ENCODE peak calls at places on chromosomes 12 and 14, in five cellular contexts. A is WERI-Rb-1, L is colonic mucosa, R is upper lobe of right lung, T is coronary artery. N is an unnamed sample.

GRCh38 chr12:25269701-25270100 is 19.0 kb upstream of the KRAS start:
- DNase-seq in A (no peak), L (no peak), R (no peak), T (no peak), N (no peak)

GRCh38 chr14:92540472-92541048 is 27.0 kb downstream of the RIN3 start:
- DNase-seq in A (no peak), L (peak), R (peak), T (peak), N (peak)

GRCh38 chr12:2049604-2050540 is 2.9 kb upstream of the CACNA1C start:
- DNase-seq in A (no peak), L (no peak), R (no peak), T (no peak), N (no peak)

GRCh38 chr12:105947906-105948305 is 190.8 kb downstream of the NUAK1 start:
- DNase-seq in A (no peak), L (no peak), R (no peak), T (peak), N (no peak)

GRCh38 chr12:93127582-93128331 is 198.7 kb upstream of the EEA1 start:
- DNase-seq in A (no peak), L (no peak), R (peak), T (peak), N (peak)

GRCh38 chr12:47881826-47882427 is 22.9 kb downstream of the VDR start:
- DNase-seq in A (no peak), L (no peak), R (no peak), T (no peak), N (peak)

GRCh38 chr12:24172773-24173447 is 223.4 kb upstream of the SOX5 start:
- DNase-seq in A (no peak), L (no peak), R (no peak), T (no peak), N (no peak)

GRCh38 chr14:77498120-77498979 is at the start of gene ISM2:
- DNase-seq in A (peak), L (no peak), R (peak), T (no peak), N (peak)

GRCh38 chr14:101874001-101874400 is 90.4 kb upstream of the DYNC1H1 start:
- DNase-seq in A (no peak), L (no peak), R (no peak), T (no peak), N (no peak)
- TF ChIP-seq CTCF in A (no peak), L (no peak), R (no peak), T (no peak), N (no peak)

DNA sequence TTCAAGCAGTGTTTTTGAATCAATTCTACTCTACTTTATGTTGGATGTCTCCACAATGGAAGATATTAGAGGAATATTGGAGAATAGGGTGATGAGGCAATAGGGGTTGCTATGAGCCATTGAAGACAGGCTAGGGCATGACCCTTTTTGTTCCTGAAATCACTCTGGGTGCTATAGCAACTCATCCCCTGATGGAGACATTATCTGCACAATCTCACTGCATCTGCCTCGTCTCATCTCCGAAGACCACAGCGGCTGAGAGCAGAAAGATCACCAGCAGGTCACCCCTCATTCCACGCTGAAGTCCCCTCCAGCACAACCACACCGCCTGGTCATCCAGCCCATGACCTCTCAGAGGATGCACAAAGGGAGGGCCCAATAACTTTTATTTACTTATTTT is 150.4 kb upstream of the TMEM132C start:
- DNase-seq in A (no peak), L (no peak), R (no peak), T (no peak), N (no peak)
- H3K27ac ChIP-seq in A (no peak), L (no peak), R (no peak), T (no peak), N (no peak)

GRCh38 chr12:132695431-132695830 is 8.0 kb downstream of the PXMP2 start:
- DNase-seq in A (no peak), L (no peak), R (no peak), T (no peak), N (no peak)

GRCh38 chr12:132698336-132698735 is 10.9 kb downstream of the PXMP2 start:
- DNase-seq in A (no peak), L (no peak), R (no peak), T (no peak), N (no peak)

GRCh38 chr12:132703611-132704010 is 7.0 kb upstream of the PGAM5 start:
- DNase-seq in A (no peak), L (no peak), R (no peak), T (no peak), N (no peak)

GRCh38 chr12:132702640-132703039 is 8.0 kb upstream of the PGAM5 start:
- DNase-seq in A (no peak), L (no peak), R (no peak), T (no peak), N (no peak)

GRCh38 chr12:132700212-132700913 is 10.3 kb upstream of the PGAM5 start:
- DNase-seq in A (no peak), L (no peak), R (no peak), T (no peak), N (no peak)
- TF ChIP-seq CTCF in A (no peak), L (no peak), R (no peak), T (no peak), N (no peak)

GRCh38 chr12:51326762-51327439 is 2.9 kb upstream of the BIN2 start:
- DNase-seq in A (no peak), L (no peak), R (peak), T (no peak), N (no peak)
- H3K27ac ChIP-seq in A (no peak), L (peak), R (peak), T (no peak), N (peak)

DNA sequence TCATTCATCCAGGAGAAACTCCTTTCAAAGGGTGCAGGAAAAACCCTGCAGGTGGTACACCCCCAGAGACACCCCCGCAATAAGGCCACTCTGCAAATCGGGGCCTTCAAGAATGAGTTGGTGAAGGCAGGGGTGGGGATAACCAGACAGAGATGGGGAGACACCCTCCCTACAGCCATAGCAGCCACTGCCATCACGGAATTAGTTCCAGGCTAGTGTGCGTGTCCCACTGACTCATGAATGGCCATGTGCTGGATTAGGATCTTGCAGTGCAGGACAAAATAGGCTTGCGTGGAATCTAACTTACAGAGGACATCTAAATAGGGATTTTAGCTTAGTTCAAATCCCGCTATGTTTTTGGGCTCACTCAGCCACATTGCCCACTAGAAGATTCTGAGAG is 37.8 kb downstream of the SPRING1 start:
- DNase-seq in A (peak), L (no peak), R (no peak), T (no peak), N (no peak)
- TF ChIP-seq CTCF in A (no peak), L (no peak), R (no peak), T (no peak), N (no peak)

GRCh38 chr14:103871596-103872480 is 24.5 kb upstream of the PPP1R13B start:
- DNase-seq in A (no peak), L (peak), R (peak), T (no peak), N (peak)

GRCh38 chr14:103870144-103870876 is 22.9 kb upstream of the PPP1R13B start:
- DNase-seq in A (no peak), L (no peak), R (no peak), T (no peak), N (no peak)

GRCh38 chr14:103875010-103875409 is 27.6 kb upstream of the PPP1R13B start:
- DNase-seq in A (no peak), L (no peak), R (no peak), T (no peak), N (no peak)

GRCh38 chr14:103870891-103871595 is 23.7 kb upstream of the PPP1R13B start:
- DNase-seq in A (no peak), L (no peak), R (no peak), T (no peak), N (no peak)

DNA sequence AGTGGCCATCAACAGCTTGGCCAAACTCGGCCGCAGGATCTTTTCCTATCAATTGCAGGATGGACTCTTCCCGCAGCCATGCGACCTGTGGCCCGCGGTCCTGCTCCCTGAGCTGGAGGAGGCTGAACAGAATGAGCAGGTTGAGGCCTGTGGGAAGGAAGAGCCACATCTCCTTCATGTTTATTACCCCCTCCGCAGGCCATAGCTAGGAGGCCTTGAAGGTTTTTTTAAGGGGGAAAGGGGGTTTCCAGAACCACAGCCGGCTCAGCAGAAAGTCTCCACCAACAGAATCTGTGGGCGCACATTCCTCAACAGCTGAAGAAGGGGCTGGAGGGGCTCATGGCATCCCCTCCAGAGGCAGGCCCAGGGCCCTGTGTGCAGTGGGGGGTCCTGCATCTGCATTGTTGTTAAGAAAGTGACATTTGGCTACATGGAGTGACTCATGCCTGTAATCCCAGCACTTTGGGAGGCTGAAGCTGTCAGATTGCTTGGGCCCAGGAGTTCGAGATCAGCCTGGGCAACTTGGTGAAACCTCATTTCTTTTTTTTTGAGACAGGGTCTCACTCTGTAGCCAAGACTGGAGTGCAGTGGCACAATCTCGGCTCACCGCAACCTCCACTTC is 25.2 kb upstream of the PPP1R13B start:
- DNase-seq in A (no peak), L (no peak), R (no peak), T (no peak), N (no peak)
- H3K27ac ChIP-seq in A (no peak), L (peak), R (peak), T (no peak), N (peak)

GRCh38 chr12:116426391-116427136 is 132.6 kb upstream of the MAP1LC3B2 start:
- DNase-seq in A (no peak), L (no peak), R (no peak), T (peak), N (peak)
- TF ChIP-seq CTCF in A (no peak), L (no peak), R (peak), T (no peak), N (no peak)